ENCODE peak calls at places on chromosomes 1 and 21, in seven cellular contexts. Z is right atrium auricular region, Q is esophagus muscularis mucosa, L is GM23248, I is ovary, B is left lung, J is adipocyte. A is an unnamed sample. For H3K4me1, the result is how much of the 10 kb centered on the place peaks cover.

GRCh38 chr1:17128361-17128760 is 9.1 kb upstream of the PADI2 start:
- DNase-seq in Z (no peak), B (no peak), I (no peak), L (peak), Q (no peak), J (peak), A (no peak)

GRCh38 chr1:17629460-17629859 is 90.0 kb downstream of the ARHGEF10L start:
- DNase-seq in J (no peak), Q (no peak), B (no peak), L (no peak), I (no peak), Z (no peak), A (no peak)

GRCh38 chr1:26126321-26127084 is 14.9 kb downstream of the PDIK1L start:
- DNase-seq in Q (no peak), Z (no peak), J (no peak), L (no peak), B (peak), I (no peak), A (peak)

GRCh38 chr1:33137800-33138199 is 44.0 kb downstream of the TRIM62 start:
- DNase-seq in I (peak), B (no peak), Q (no peak), J (peak), Z (no peak), L (peak), A (no peak)

GRCh38 chr1:159877695-159878444 is 15.4 kb upstream of the VSIG8 start:
- DNase-seq in J (no peak), Q (no peak), L (no peak), B (no peak), I (no peak), Z (no peak), A (no peak)

GRCh38 chr1:110210604-110211502 is 739 bp downstream of the KCNC4 start:
- DNase-seq in L (peak), J (peak), Q (no peak), I (peak), Z (peak), B (peak), A (peak)

GRCh38 chr21:25491267-25491666 is 116.0 kb downstream of the MRPL39 start:
- DNase-seq in Q (no peak), L (no peak), B (no peak), Z (no peak), I (no peak), J (no peak), A (no peak)

GRCh38 chr1:234980224-234980656 is 148.4 kb downstream of the TOMM20 start:
- DNase-seq in J (no peak), Q (no peak), L (no peak), B (peak), I (no peak), Z (no peak), A (no peak)

GRCh38 chr1:37318490-37318889 is 155.9 kb upstream of the ZC3H12A start:
- DNase-seq in Q (no peak), J (no peak), B (no peak), Z (no peak), L (no peak), I (no peak), A (no peak)

GRCh38 chr1:37317870-37318431 is 156.4 kb upstream of the ZC3H12A start:
- DNase-seq in B (no peak), L (no peak), Q (no peak), I (no peak), J (no peak), Z (no peak), A (no peak)

GRCh38 chr1:37319284-37319683 is 155.1 kb upstream of the ZC3H12A start:
- DNase-seq in Q (no peak), L (no peak), J (no peak), B (no peak), Z (no peak), I (no peak), A (no peak)

DNA sequence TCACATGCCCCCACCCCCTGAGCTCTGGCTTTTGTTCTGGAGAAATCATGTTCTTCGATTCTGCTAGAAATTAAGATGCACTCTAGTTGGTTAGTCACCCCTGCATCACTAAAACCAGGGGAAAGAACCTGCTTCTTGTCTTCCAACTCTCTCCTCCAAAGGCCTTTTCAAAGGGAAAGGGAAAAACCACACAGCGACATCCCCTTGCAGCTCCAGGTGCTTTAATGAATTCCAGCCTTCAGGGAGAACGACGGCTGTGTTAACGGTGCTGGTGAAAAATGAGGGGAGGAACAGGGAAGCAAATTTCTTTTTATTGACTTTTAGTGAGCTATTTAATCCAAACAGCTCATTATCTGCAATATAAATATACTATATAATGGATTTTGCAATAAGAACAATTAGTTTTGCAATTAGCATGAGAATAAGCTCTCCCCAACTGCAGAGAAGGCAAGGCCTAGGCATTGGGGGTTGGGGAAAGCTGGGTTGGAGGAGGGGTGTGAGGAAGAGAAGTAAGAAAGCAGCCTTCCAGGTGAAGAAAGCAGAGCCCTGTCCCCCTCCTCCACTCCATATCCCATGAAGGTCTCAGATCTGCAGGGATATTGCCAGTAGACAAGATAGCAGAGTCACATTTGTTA is 159.0 kb upstream of the ZC3H12A start:
- DNase-seq in J (no peak), Q (no peak), B (no peak), Z (no peak), L (no peak), I (no peak), A (no peak)
- H3K4me1 ChIP-seq in J (under half), Q (under half), B (under half), Z (under half), L (under half), I (under half), A (under half)

GRCh38 chr1:1033731-1034437 is 14.0 kb downstream of the AGRN start:
- DNase-seq in Q (no peak), I (no peak), B (no peak), J (peak), L (no peak), Z (no peak), A (no peak)
- H3K4me1 ChIP-seq in Q (under half), I (under half), B (under half), J (under half), L (under half), Z (under half), A (under half)

GRCh38 chr1:15198684-15199083 is 45.1 kb downstream of the TMEM51 start:
- DNase-seq in B (no peak), J (no peak), Q (no peak), L (no peak), Z (no peak), I (no peak), A (no peak)

GRCh38 chr1:15196807-15197530 is 43.4 kb downstream of the TMEM51 start:
- DNase-seq in L (no peak), I (no peak), J (no peak), B (peak), Q (no peak), Z (no peak), A (no peak)

GRCh38 chr1:15196069-15196468 is 42.5 kb downstream of the TMEM51 start:
- DNase-seq in Z (no peak), J (no peak), Q (no peak), I (no peak), B (no peak), L (no peak), A (no peak)

GRCh38 chr1:15195420-15196052 is 42.0 kb downstream of the TMEM51 start:
- DNase-seq in I (peak), L (no peak), Z (no peak), B (no peak), J (no peak), Q (no peak), A (no peak)

GRCh38 chr1:15197591-15198447 is 44.3 kb downstream of the TMEM51 start:
- DNase-seq in J (no peak), B (no peak), Q (no peak), Z (no peak), L (no peak), I (no peak), A (no peak)
- H3K4me1 ChIP-seq in J (under half), B (under half), Q (under half), Z (under half), L (under half), I (under half), A (under half)

DNA sequence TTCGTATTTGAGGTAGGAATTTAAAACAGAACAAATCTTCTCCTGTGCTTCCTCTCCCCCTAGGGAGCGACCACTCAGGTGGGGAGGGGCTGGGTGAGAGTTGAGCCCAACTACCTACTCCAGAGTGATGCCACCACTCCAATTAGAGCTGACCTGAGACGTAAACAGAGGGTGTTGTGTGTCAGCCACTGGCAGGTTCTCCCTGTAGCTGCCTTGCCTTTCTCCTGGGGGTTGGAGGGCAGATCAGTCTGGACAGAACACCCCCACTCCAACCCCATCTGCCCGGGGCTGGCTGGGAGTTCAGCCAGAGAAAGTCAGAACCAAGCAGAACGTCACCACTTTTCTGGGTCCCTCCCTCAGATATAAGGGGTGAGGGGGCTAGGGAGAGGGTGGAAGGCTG is 2.0 kb downstream of the HPDL start:
- DNase-seq in J (no peak), L (no peak), Q (no peak), B (no peak), Z (no peak), I (no peak), A (no peak)
- H3K4me1 ChIP-seq in J (under half), L (under half), Q (under half), B (under half), Z (under half), I (under half), A (under half)

GRCh38 chr1:1567152-1567830 is 7.4 kb downstream of the SSU72 start:
- DNase-seq in Z (no peak), Q (no peak), I (no peak), J (no peak), L (no peak), B (no peak), A (no peak)
- H3K4me1 ChIP-seq in Z (under half), Q (under half), I (under half), J (half or more), L (under half), B (under half), A (under half)

GRCh38 chr1:222589462-222590302 is at the start of gene TAF1A:
- DNase-seq in I (peak), Q (peak), L (peak), B (peak), J (peak), Z (peak), A (peak)
- H3K4me1 ChIP-seq in I (under half), Q (under half), L (under half), B (under half), J (under half), Z (under half), A (under half)

DNA sequence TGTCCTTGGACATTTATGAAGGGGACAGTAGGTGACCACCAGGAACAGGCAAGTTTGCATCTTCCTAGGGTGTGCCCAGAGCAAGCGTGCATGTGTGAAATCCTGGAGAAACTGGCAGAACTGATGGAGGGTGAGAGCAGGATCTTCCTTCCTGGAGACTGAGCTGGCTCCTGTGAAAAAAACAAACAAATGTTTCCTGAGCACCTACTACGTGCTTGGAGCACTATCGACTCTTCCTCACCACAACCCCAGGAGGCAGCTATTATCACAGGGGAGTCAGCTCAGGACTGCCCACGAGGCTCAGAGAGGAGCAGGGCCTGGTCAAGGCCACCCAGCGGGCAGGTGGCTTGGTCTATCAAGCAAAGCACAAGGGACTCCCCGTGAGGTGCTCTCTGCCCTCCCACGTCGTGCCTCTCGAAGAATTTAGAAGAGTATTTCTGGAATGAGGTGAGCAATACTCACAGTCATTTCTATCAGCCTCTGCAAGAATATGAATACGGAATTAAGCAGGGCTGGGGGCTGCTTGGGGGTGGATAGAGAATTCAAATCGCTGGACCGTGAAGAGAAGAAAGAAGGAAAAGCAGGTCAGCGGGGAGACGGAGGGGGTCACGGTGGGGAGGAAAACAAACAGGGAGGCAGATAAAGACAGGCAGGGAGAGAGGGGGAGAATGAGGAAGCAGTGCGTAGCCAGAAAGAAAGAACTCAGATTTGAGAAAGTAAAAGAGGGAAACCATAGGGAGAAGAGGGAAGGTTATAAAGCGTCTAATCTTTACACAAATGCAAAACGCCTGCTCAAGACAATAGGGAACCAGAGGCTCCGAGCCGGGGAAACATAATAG is 1.8 kb upstream of the EDN2 start:
- DNase-seq in B (no peak), Z (no peak), I (no peak), Q (no peak), J (peak), L (peak), A (no peak)
- H3K4me1 ChIP-seq in B (under half), Z (under half), I (under half), Q (half or more), J (under half), L (under half), A (under half)

A was measured in MM.1S.